ENCODE peak calls at places on chromosomes 7 and 10, in seven cellular contexts. Q is RWPE1; L is G401; I is stimulated activated CD4-positive, alpha-beta T cell treated with anti-CD3 and anti-CD28 coated beads, TNF-alpha, amount 100 ng/mL, for 24 hours; A is M059J; B is brain microvascular endothelial cell; T is upper lobe of right lung. Z is an unnamed sample.

GRCh38 chr7:78225534-78225933 is 427.0 kb downstream of the PHTF2 start:
- DNase-seq in Q (no peak), L (no peak), I (no peak), A (peak), B (no peak), T (no peak), Z (no peak)

GRCh38 chr10:8590518-8590917 is 536.0 kb downstream of the GATA3 start:
- DNase-seq in Q (no peak), L (no peak), I (no peak), A (no peak), B (no peak), T (no peak), Z (no peak)

GRCh38 chr10:72335394-72336258 is 19.1 kb downstream of the DNAJB12 start:
- DNase-seq in Q (no peak), L (no peak), I (no peak), A (peak), B (peak), T (peak), Z (peak)

GRCh38 chr7:29106128-29106988 is 40.0 kb downstream of the CPVL start:
- DNase-seq in Q (no peak), L (peak), I (no peak), A (peak), B (peak), T (no peak), Z (no peak)

GRCh38 chr7:127980901-127981300 is 50.3 kb downstream of the LRRC4 start:
- DNase-seq in Q (no peak), L (no peak), I (no peak), A (no peak), B (no peak), T (no peak), Z (no peak)

GRCh38 chr7:111089822-111090426 is 1.0 kb upstream of the LRRN3 start:
- DNase-seq in Q (peak), L (peak), I (no peak), A (peak), B (peak), T (no peak), Z (no peak)

GRCh38 chr10:100747826-100748231 is 2.4 kb downstream of the PAX2 start:
- DNase-seq in Q (no peak), L (no peak), I (no peak), A (no peak), B (no peak), T (no peak), Z (no peak)

GRCh38 chr7:47100815-47101435 is 481.0 kb downstream of the TNS3 start:
- DNase-seq in Q (peak), L (no peak), I (no peak), A (peak), B (peak), T (peak), Z (peak)

GRCh38 chr10:88150338-88150737 is 286.9 kb downstream of the PTEN start:
- DNase-seq in Q (peak), L (no peak), I (no peak), A (peak), B (peak), T (no peak), Z (no peak)

GRCh38 chr7:7965301-7965700 is 3.3 kb upstream of the GLCCI1 start:
- DNase-seq in Q (no peak), L (peak), I (no peak), A (no peak), B (no peak), T (no peak), Z (no peak)

GRCh38 chr7:127809285-127809702 is 157.3 kb downstream of the SND1 start:
- DNase-seq in Q (peak), L (no peak), I (no peak), A (peak), B (peak), T (no peak), Z (no peak)

GRCh38 chr7:24419070-24419469 is 135.1 kb downstream of the NPY start:
- DNase-seq in Q (peak), L (no peak), I (no peak), A (peak), B (peak), T (no peak), Z (no peak)

GRCh38 chr10:85646312-85646711 is 720.3 kb downstream of the GRID1 start:
- DNase-seq in Q (peak), L (no peak), I (no peak), A (peak), B (peak), T (no peak), Z (no peak)

GRCh38 chr7:148078126-148078525 is 512.4 kb upstream of the C7orf33 start:
- DNase-seq in Q (no peak), L (no peak), I (no peak), A (no peak), B (no peak), T (no peak), Z (no peak)

GRCh38 chr7:88546808-88547207 is 212.7 kb upstream of the ZNF804B start:
- DNase-seq in Q (no peak), L (no peak), I (no peak), A (peak), B (peak), T (no peak), Z (no peak)

Z was measured in left lobe of liver.